ENCODE peak calls at places on chromosome 12, in nine cellular contexts. U is H54; Q is HT-29; H is mesothelial cell of epicardium; J is GM10248; I is HS-27A; V is activated CD4-positive, alpha-beta T cell treated with anti-CD3 and anti-CD28 coated beads, Interleukin-2, amount 10 ng/mL, durations not matched to agents 7 days and 5 days; Y is choroid plexus epithelial cell; L is astrocyte of the spinal cord. B is an unnamed sample.

GRCh38 chr12:117968826-117969659 is at the start of gene KSR2:
- DNase-seq in J (peak), V (peak), U (peak), Q (peak), H (peak), Y (peak), I (no peak), L (no peak), B (peak)

GRCh38 chr12:91722072-91722471 is 423.6 kb downstream of the BTG1 start:
- DNase-seq in J (no peak), U (no peak), L (no peak), V (no peak), Y (peak), I (no peak), Q (no peak), H (no peak), B (peak)

GRCh38 chr12:1356285-1356684 is 238.1 kb downstream of the FBXL14 start:
- DNase-seq in I (no peak), L (no peak), Q (no peak), V (no peak), Y (peak), H (no peak), J (no peak), U (no peak), B (no peak)

GRCh38 chr12:120522568-120522967 is 6.4 kb downstream of the COQ5 start:
- DNase-seq in Q (no peak), U (no peak), V (no peak), L (no peak), H (no peak), Y (no peak), I (no peak), J (no peak), B (no peak)

GRCh38 chr12:104957388-104958008 is 592 bp downstream of the SLC41A2 start:
- DNase-seq in U (no peak), Q (peak), Y (no peak), V (peak), L (no peak), J (no peak), H (no peak), I (no peak), B (no peak)

GRCh38 chr12:130754234-130755001 is 38.3 kb upstream of the RIMBP2 start:
- DNase-seq in V (no peak), Q (peak), U (no peak), Y (no peak), H (no peak), I (no peak), L (no peak), J (no peak), B (no peak)

GRCh38 chr12:101608301-101609133 is 13.7 kb downstream of the MYBPC1 start:
- DNase-seq in U (no peak), L (no peak), V (no peak), Y (no peak), J (no peak), Q (peak), H (no peak), I (no peak), B (peak)

GRCh38 chr12:6635856-6636521 is at the start of gene LPAR5:
- DNase-seq in Q (peak), H (no peak), U (peak), I (no peak), L (peak), J (peak), Y (peak), V (no peak), B (peak)

GRCh38 chr12:94228488-94228907 is 80.1 kb downstream of the PLXNC1 start:
- DNase-seq in V (no peak), Y (no peak), I (no peak), L (no peak), H (no peak), Q (no peak), U (no peak), J (no peak), B (no peak)

GRCh38 chr12:49667319-49668090 is 39.7 kb downstream of the FMNL3 start:
- DNase-seq in Y (peak), Q (no peak), J (no peak), V (no peak), U (no peak), H (no peak), L (peak), I (no peak), B (no peak)

GRCh38 chr12:57241556-57242310 is 9.3 kb downstream of the STAC3 start:
- DNase-seq in H (no peak), L (no peak), J (no peak), V (no peak), Y (no peak), Q (no peak), U (no peak), I (no peak), B (no peak)

GRCh38 chr12:116626153-116626552 is 67.0 kb downstream of the MAP1LC3B2 start:
- DNase-seq in Y (no peak), V (no peak), L (no peak), U (no peak), J (no peak), H (no peak), I (no peak), Q (no peak), B (no peak)

GRCh38 chr12:66279127-66279712 is 23.1 kb upstream of the HELB start:
- DNase-seq in L (peak), Q (peak), J (no peak), H (no peak), I (no peak), V (peak), U (no peak), Y (peak), B (no peak)

GRCh38 chr12:5715076-5715475 is 230.0 kb downstream of the ANO2 start:
- DNase-seq in L (no peak), Y (no peak), I (no peak), U (no peak), Q (peak), V (no peak), J (no peak), H (no peak), B (no peak)

GRCh38 chr12:16788888-16789790 is 183.2 kb upstream of the LMO3 start:
- DNase-seq in L (no peak), V (no peak), J (no peak), U (no peak), I (no peak), H (no peak), Y (no peak), Q (no peak), B (no peak)

GRCh38 chr12:119354187-119354586 is 19.7 kb downstream of the CCDC60 start:
- DNase-seq in Q (no peak), U (no peak), V (no peak), J (no peak), Y (no peak), L (no peak), H (no peak), I (no peak), B (no peak)

GRCh38 chr12:119673634-119674033 is 5.7 kb downstream of the PRKAB1 start:
- DNase-seq in Q (peak), V (no peak), I (no peak), U (no peak), H (no peak), J (no peak), L (no peak), Y (no peak), B (no peak)

GRCh38 chr12:122584177-122584576 is 57.1 kb downstream of the KNTC1 start:
- DNase-seq in L (no peak), V (no peak), U (no peak), Q (no peak), I (no peak), H (no peak), Y (no peak), J (no peak), B (no peak)

GRCh38 chr12:93002278-93003054 is 73.4 kb upstream of the EEA1 start:
- DNase-seq in J (no peak), V (no peak), Q (no peak), I (peak), H (no peak), Y (peak), L (peak), U (no peak), B (peak)

GRCh38 chr12:122310636-122311035 is 44.3 kb upstream of the VPS33A start:
- DNase-seq in L (no peak), J (no peak), I (no peak), H (no peak), Q (no peak), U (no peak), Y (no peak), V (no peak), B (no peak)

GRCh38 chr12:94570161-94570560 is 80.2 kb downstream of the TMCC3 start:
- DNase-seq in Q (no peak), J (no peak), I (peak), H (no peak), U (peak), L (peak), V (no peak), Y (peak), B (no peak)

GRCh38 chr12:47397664-47398281 is 308.1 kb downstream of the RPAP3 start:
- DNase-seq in Y (peak), J (peak), U (peak), V (peak), L (peak), I (no peak), Q (peak), H (no peak), B (peak)

GRCh38 chr12:12511895-12512674 is 50.6 kb downstream of the DUSP16 start:
- DNase-seq in V (no peak), Y (no peak), U (no peak), Q (no peak), L (no peak), H (no peak), J (no peak), I (no peak), B (no peak)

GRCh38 chr12:27822076-27822712 is 42.2 kb upstream of the MANSC4 start:
- DNase-seq in J (peak), V (peak), Q (peak), H (no peak), I (peak), U (peak), Y (peak), L (peak), B (peak)

GRCh38 chr12:25875661-25876060 is 82.8 kb upstream of the RASSF8 start:
- DNase-seq in Q (no peak), V (no peak), J (no peak), H (no peak), I (no peak), U (no peak), Y (peak), L (no peak), B (no peak)

GRCh38 chr12:1796515-1797010 is 23.8 kb upstream of the LRTM2 start:
- DNase-seq in L (no peak), H (no peak), Q (peak), Y (no peak), V (peak), U (no peak), I (no peak), J (peak), B (no peak)

GRCh38 chr12:96989916-96990315 is 82.9 kb downstream of the NEDD1 start:
- DNase-seq in V (peak), Q (peak), Y (peak), I (no peak), U (no peak), H (no peak), L (peak), J (no peak), B (no peak)

GRCh38 chr12:102811125-102811737 is 105.8 kb downstream of the PAH start:
- DNase-seq in Y (peak), I (no peak), L (no peak), J (peak), H (peak), V (no peak), Q (peak), U (no peak), B (no peak)

GRCh38 chr12:103905730-103906349 is 24.4 kb upstream of the HSP90B1 start:
- DNase-seq in V (no peak), I (no peak), H (no peak), Y (no peak), U (no peak), L (no peak), J (no peak), Q (no peak), B (peak)

GRCh38 chr12:65856521-65856920 is 32.2 kb downstream of the HMGA2 start:
- DNase-seq in Q (no peak), Y (no peak), H (no peak), U (no peak), I (no peak), J (no peak), L (no peak), V (no peak), B (no peak)

B was measured in epithelial cell of prostate.